ENCODE peak calls at places on chromosomes 3 and 15, in five cellular contexts. One of them, this sample, is unnamed.

GRCh38 chr3:188348445-188349244 is 194.7 kb downstream of the LPP start:
- DNase-seq in DND-41: no peak
- DNase-seq in fibroblast of lung: peak; percentile 97
- DNase-seq in mammary epithelial cell: peak; percentile 95
- DNase-seq in hepatocyte: peak; percentile 84
- DNase-seq in this sample: peak; percentile 50

GRCh38 chr15:63504979-63505841 is 817 bp downstream of the USP3 start:
- DNase-seq in hepatocyte: peak; percentile 76
- DNase-seq in mammary epithelial cell: peak; percentile 48
- DNase-seq in fibroblast of lung: peak; percentile 61
- DNase-seq in DND-41: peak; percentile 51
- DNase-seq in this sample: no peak

GRCh38 chr3:25001041-25001591 is 426.9 kb upstream of the RARB start:
- DNase-seq in DND-41: no peak
- DNase-seq in fibroblast of lung: peak; percentile 63
- DNase-seq in hepatocyte: no peak
- DNase-seq in mammary epithelial cell: no peak
- DNase-seq in this sample: no peak

GRCh38 chr15:92667291-92667904 is 11.8 kb upstream of the FAM174B start:
- DNase-seq in fibroblast of lung: no peak
- DNase-seq in hepatocyte: no peak
- DNase-seq in mammary epithelial cell: no peak
- DNase-seq in DND-41: no peak
- DNase-seq in this sample: no peak

GRCh38 chr15:58179741-58180381 is 41.7 kb downstream of the AQP9 start:
- DNase-seq in mammary epithelial cell: peak; percentile 91
- DNase-seq in DND-41: no peak
- DNase-seq in hepatocyte: no peak
- DNase-seq in fibroblast of lung: peak; percentile 17
- DNase-seq in this sample: no peak

GRCh38 chr3:60651799-60652198 is 599.5 kb downstream of the FHIT start:
- DNase-seq in mammary epithelial cell: no peak
- DNase-seq in hepatocyte: no peak
- DNase-seq in DND-41: peak; percentile 15
- DNase-seq in fibroblast of lung: peak; percentile 67
- DNase-seq in this sample: no peak

GRCh38 chr3:43081796-43082195 is 24.1 kb downstream of the POMGNT2 start:
- DNase-seq in mammary epithelial cell: no peak
- DNase-seq in fibroblast of lung: no peak
- DNase-seq in DND-41: no peak
- DNase-seq in hepatocyte: no peak
- DNase-seq in this sample: no peak

GRCh38 chr15:58269455-58270414 is 131.6 kb downstream of the AQP9 start:
- DNase-seq in fibroblast of lung: peak; percentile 61
- DNase-seq in mammary epithelial cell: peak; percentile 76
- DNase-seq in hepatocyte: peak; percentile 76
- DNase-seq in DND-41: peak; percentile 58
- DNase-seq in this sample: no peak

GRCh38 chr15:100987143-100987542 is 68.0 kb downstream of the LRRK1 start:
- DNase-seq in hepatocyte: no peak
- DNase-seq in DND-41: no peak
- DNase-seq in mammary epithelial cell: no peak
- DNase-seq in fibroblast of lung: no peak
- DNase-seq in this sample: no peak

DNA sequence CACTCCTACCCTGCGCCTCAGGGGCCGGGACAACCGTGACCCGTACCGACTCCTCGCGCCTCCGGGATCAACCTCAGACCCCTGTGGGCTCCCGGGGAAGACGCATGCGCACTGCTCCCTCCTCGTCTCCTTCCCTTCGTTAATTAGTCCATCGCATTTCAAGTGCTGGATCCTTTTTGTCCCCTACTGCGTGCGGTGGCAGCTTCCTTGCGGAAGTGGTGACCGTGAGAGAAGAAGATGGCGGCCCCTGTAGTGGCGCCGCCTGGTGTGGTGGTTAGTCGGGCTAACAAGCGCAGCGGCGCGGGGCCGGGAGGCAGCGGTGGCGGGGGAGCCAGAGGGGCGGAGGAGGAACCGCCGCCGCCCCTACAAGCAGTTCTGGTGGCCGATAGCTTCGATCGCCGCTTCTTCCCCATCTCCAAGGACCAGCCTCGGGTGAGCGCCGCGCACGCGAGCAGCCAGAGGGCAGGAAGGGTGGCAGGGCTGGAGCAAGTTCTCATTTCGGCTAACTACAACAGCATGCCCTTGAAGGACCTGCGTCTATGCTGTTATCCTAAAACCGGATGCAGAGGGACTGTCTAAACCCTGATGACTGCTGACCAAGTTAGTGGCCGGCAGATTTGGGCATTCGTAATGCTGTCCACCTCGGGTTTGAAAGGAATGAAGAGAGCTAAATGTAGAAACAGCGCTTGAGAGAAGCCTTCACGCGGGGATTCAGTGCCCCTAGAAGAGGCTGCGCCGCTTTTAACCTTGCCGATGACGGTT is at the start of gene EIF2B5:
- DNase-seq in fibroblast of lung: peak; percentile 89
- DNase-seq in mammary epithelial cell: peak; percentile 87
- DNase-seq in DND-41: peak; percentile 93
- DNase-seq in hepatocyte: peak; percentile 92
- DNase-seq in this sample: peak; percentile 93
- TF ChIP-seq EZH2 in fibroblast of lung: no peak
- TF ChIP-seq EZH2 in mammary epithelial cell: no peak
- TF ChIP-seq EZH2 in DND-41: no peak
- TF ChIP-seq EZH2 in hepatocyte: no peak
- TF ChIP-seq EZH2 in this sample: no peak

DNA sequence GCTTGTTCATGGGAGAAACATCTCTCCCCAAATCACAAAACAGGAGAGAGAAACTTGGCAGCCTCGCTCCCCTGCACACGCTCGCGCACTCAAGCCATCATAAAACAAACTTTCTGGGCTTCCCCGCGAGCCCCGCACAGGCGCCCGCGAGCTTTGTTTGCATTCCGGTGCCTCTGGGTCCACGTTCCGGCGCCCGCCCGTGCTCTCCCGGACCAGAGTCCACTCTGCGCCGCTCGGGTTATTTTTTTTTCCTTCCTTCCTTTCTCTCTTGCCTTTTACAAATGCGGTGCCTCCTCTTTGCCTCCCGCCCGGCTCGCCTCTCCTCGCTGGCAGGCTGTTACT is 363 bp downstream of the MAGI1 start:
- DNase-seq in DND-41: no peak
- DNase-seq in mammary epithelial cell: no peak
- DNase-seq in hepatocyte: peak; percentile 87
- DNase-seq in fibroblast of lung: no peak
- DNase-seq in this sample: no peak
- TF ChIP-seq EZH2 in DND-41: no peak
- TF ChIP-seq EZH2 in mammary epithelial cell: no peak
- TF ChIP-seq EZH2 in hepatocyte: no peak
- TF ChIP-seq EZH2 in fibroblast of lung: no peak
- TF ChIP-seq EZH2 in this sample: no peak

GRCh38 chr15:66253296-66253642 is 281 bp downstream of the MEGF11 start:
- DNase-seq in mammary epithelial cell: no peak
- DNase-seq in fibroblast of lung: no peak
- DNase-seq in hepatocyte: no peak
- DNase-seq in DND-41: no peak
- DNase-seq in this sample: no peak
- TF ChIP-seq EZH2 in mammary epithelial cell: no peak
- TF ChIP-seq EZH2 in fibroblast of lung: no peak
- TF ChIP-seq EZH2 in hepatocyte: no peak
- TF ChIP-seq EZH2 in DND-41: no peak
- TF ChIP-seq EZH2 in this sample: no peak

GRCh38 chr3:137771401-137772230 is 7.5 kb downstream of the SOX14 start:
- DNase-seq in mammary epithelial cell: no peak
- DNase-seq in fibroblast of lung: no peak
- DNase-seq in hepatocyte: no peak
- DNase-seq in DND-41: no peak
- DNase-seq in this sample: no peak
- TF ChIP-seq EZH2 in mammary epithelial cell: peak; percentile 93
- TF ChIP-seq EZH2 in fibroblast of lung: peak; percentile 80
- TF ChIP-seq EZH2 in hepatocyte: peak; percentile 99
- TF ChIP-seq EZH2 in DND-41: no peak
- TF ChIP-seq EZH2 in this sample: peak; percentile 98

GRCh38 chr3:10504161-10505049 is 981 bp downstream of the ATP2B2 start:
- DNase-seq in hepatocyte: no peak
- DNase-seq in DND-41: no peak
- DNase-seq in mammary epithelial cell: no peak
- DNase-seq in fibroblast of lung: no peak
- DNase-seq in this sample: no peak

GRCh38 chr3:10505050-10505790 is at the start of gene ATP2B2:
- DNase-seq in fibroblast of lung: peak; percentile 9
- DNase-seq in hepatocyte: peak; percentile 32
- DNase-seq in DND-41: peak; percentile 39
- DNase-seq in mammary epithelial cell: no peak
- DNase-seq in this sample: no peak

GRCh38 chr3:10506696-10507095 is 1.3 kb upstream of the ATP2B2 start:
- DNase-seq in fibroblast of lung: no peak
- DNase-seq in mammary epithelial cell: no peak
- DNase-seq in DND-41: no peak
- DNase-seq in hepatocyte: no peak
- DNase-seq in this sample: no peak

GRCh38 chr3:10507331-10507730 is 1.9 kb upstream of the ATP2B2 start:
- DNase-seq in DND-41: no peak
- DNase-seq in fibroblast of lung: no peak
- DNase-seq in hepatocyte: no peak
- DNase-seq in mammary epithelial cell: no peak
- DNase-seq in this sample: no peak

DNA sequence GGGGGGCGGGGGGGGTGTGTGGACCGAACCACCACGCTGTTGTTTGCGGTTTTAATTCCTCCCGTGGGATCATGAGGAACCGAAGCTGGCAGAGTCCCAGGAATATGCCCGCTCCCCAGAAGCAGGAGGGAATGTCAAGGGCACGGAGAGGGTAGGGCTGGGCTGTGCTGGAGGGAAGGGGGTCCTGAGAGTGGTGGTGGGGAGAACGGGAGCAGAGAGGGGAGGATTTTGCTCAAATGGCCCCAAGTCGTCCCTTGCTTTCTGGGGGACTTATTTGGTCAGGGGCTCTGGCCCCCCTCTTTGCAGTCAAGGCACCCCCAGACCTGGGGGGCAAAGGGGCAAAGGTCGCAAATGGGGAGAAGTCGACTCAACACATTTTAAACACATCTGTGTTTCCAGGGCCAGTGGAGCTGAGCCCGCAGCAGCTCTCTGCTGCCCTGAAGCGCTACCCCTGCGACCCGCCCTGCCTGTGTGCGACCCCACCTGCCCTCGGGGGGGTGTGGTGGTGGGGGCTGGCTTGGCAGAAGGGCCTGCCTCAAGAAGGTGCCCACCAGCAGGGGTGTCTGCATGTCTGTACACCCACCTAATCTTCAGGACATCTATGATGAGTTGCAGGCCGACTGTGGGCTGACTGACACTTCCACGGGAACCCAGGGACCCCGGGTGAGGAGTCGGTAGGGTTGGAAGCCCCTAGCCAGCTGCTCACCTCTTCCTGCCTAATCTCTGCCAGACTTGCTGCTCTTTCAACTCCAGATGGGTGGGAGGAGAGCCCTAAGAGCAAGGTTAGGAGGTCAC is 602 bp upstream of the ATP2B2 start:
- DNase-seq in DND-41: no peak
- DNase-seq in fibroblast of lung: no peak
- DNase-seq in mammary epithelial cell: no peak
- DNase-seq in hepatocyte: no peak
- DNase-seq in this sample: no peak
- TF ChIP-seq EZH2 in DND-41: no peak
- TF ChIP-seq EZH2 in fibroblast of lung: peak; percentile 27
- TF ChIP-seq EZH2 in mammary epithelial cell: peak; percentile 40
- TF ChIP-seq EZH2 in hepatocyte: no peak
- TF ChIP-seq EZH2 in this sample: no peak

GRCh38 chr3:10707984-10708868 is 107.8 kb upstream of the SLC6A11 start:
- DNase-seq in mammary epithelial cell: no peak
- DNase-seq in hepatocyte: no peak
- DNase-seq in DND-41: no peak
- DNase-seq in fibroblast of lung: no peak
- DNase-seq in this sample: no peak
- TF ChIP-seq EZH2 in mammary epithelial cell: peak; percentile 63
- TF ChIP-seq EZH2 in hepatocyte: no peak
- TF ChIP-seq EZH2 in DND-41: no peak
- TF ChIP-seq EZH2 in fibroblast of lung: peak; percentile 53
- TF ChIP-seq EZH2 in this sample: no peak

GRCh38 chr3:4716731-4717362 is 223.7 kb downstream of the ITPR1 start:
- DNase-seq in fibroblast of lung: peak; percentile 76
- DNase-seq in DND-41: no peak
- DNase-seq in mammary epithelial cell: no peak
- DNase-seq in hepatocyte: no peak
- DNase-seq in this sample: no peak

GRCh38 chr3:4717363-4717740 is 224.2 kb downstream of the ITPR1 start:
- DNase-seq in hepatocyte: no peak
- DNase-seq in DND-41: no peak
- DNase-seq in fibroblast of lung: no peak
- DNase-seq in mammary epithelial cell: no peak
- DNase-seq in this sample: no peak

GRCh38 chr3:4714045-4714444 is 220.9 kb downstream of the ITPR1 start:
- DNase-seq in fibroblast of lung: no peak
- DNase-seq in DND-41: no peak
- DNase-seq in hepatocyte: peak; percentile 70
- DNase-seq in mammary epithelial cell: no peak
- DNase-seq in this sample: no peak

GRCh38 chr3:4718179-4718736 is 225.1 kb downstream of the ITPR1 start:
- DNase-seq in mammary epithelial cell: no peak
- DNase-seq in fibroblast of lung: no peak
- DNase-seq in DND-41: no peak
- DNase-seq in hepatocyte: no peak
- DNase-seq in this sample: no peak

GRCh38 chr3:4716231-4716630 is 223.1 kb downstream of the ITPR1 start:
- DNase-seq in mammary epithelial cell: no peak
- DNase-seq in fibroblast of lung: no peak
- DNase-seq in hepatocyte: no peak
- DNase-seq in DND-41: no peak
- DNase-seq in this sample: no peak
- TF ChIP-seq EZH2 in mammary epithelial cell: no peak
- TF ChIP-seq EZH2 in fibroblast of lung: no peak
- TF ChIP-seq EZH2 in hepatocyte: no peak
- TF ChIP-seq EZH2 in DND-41: no peak
- TF ChIP-seq EZH2 in this sample: no peak

GRCh38 chr3:18228060-18228459 is 197.1 kb downstream of the SATB1 start:
- DNase-seq in fibroblast of lung: no peak
- DNase-seq in mammary epithelial cell: no peak
- DNase-seq in hepatocyte: no peak
- DNase-seq in DND-41: no peak
- DNase-seq in this sample: no peak

GRCh38 chr3:18234717-18235335 is 190.3 kb downstream of the SATB1 start:
- DNase-seq in DND-41: no peak
- DNase-seq in mammary epithelial cell: peak; percentile 35
- DNase-seq in fibroblast of lung: peak; percentile 48
- DNase-seq in hepatocyte: no peak
- DNase-seq in this sample: no peak

GRCh38 chr3:18233987-18234716 is 191.0 kb downstream of the SATB1 start:
- DNase-seq in mammary epithelial cell: no peak
- DNase-seq in fibroblast of lung: no peak
- DNase-seq in hepatocyte: no peak
- DNase-seq in DND-41: no peak
- DNase-seq in this sample: no peak

GRCh38 chr3:18236726-18237125 is 188.4 kb downstream of the SATB1 start:
- DNase-seq in DND-41: no peak
- DNase-seq in mammary epithelial cell: no peak
- DNase-seq in hepatocyte: no peak
- DNase-seq in fibroblast of lung: no peak
- DNase-seq in this sample: no peak

DNA sequence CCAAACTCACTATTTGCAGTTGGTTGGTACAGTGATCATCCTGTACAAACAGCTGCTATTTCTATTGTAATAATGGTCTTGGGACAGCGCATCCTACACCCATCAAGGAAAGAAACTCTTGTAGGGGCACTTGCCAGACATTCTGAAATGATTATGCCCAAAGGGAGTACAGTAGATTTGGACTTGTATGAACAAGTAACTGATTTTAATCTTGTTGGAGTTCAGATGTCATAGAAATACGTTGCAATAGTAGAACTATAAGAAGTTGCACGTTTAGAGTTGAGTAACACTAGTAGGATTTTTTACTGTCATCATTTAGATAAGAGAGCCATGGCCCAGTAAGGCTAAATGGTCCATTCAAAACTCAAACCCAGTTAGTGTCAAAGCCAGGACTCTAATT is 192.8 kb downstream of the SATB1 start:
- DNase-seq in fibroblast of lung: no peak
- DNase-seq in mammary epithelial cell: peak; percentile 63
- DNase-seq in DND-41: no peak
- DNase-seq in hepatocyte: no peak
- DNase-seq in this sample: no peak
- TF ChIP-seq EZH2 in fibroblast of lung: no peak
- TF ChIP-seq EZH2 in mammary epithelial cell: no peak
- TF ChIP-seq EZH2 in DND-41: no peak
- TF ChIP-seq EZH2 in hepatocyte: no peak
- TF ChIP-seq EZH2 in this sample: no peak